ENCODE peak calls at places on chromosomes 3 and 15, in seven cellular contexts. D is renal cortical epithelial cell, U is mesendoderm, R is GM13976, G is T-helper 2 cell, I is AG09319, J is NCI-H1105 treated with DMSO at 0.1 percent for 48 hours. O is an unnamed sample.

GRCh38 chr15:80613762-80614365 is 81.2 kb upstream of the ABHD17C start:
- DNase-seq in D (no peak), U (peak), R (no peak), G (no peak), I (no peak), J (no peak), O (no peak)

GRCh38 chr3:150721285-150722130 is 17.8 kb upstream of the ERICH6 start:
- DNase-seq in D (peak), U (peak), R (peak), G (no peak), I (no peak), J (peak), O (no peak)

GRCh38 chr3:168239287-168239686 is 143.6 kb upstream of the GOLIM4 start:
- DNase-seq in D (no peak), U (no peak), R (no peak), G (no peak), I (no peak), J (no peak), O (no peak)

GRCh38 chr3:102190340-102190723 is 244.5 kb upstream of the ZPLD1 start:
- DNase-seq in D (no peak), U (no peak), R (no peak), G (no peak), I (no peak), J (no peak), O (no peak)

GRCh38 chr3:105674437-105675065 is 194.3 kb downstream of the CBLB start:
- DNase-seq in D (no peak), U (no peak), R (no peak), G (no peak), I (no peak), J (no peak), O (no peak)

GRCh38 chr3:174498638-174499037 is 360.5 kb upstream of the NAALADL2 start:
- DNase-seq in D (no peak), U (no peak), R (no peak), G (no peak), I (no peak), J (no peak), O (no peak)

GRCh38 chr15:66774001-66774814 is 72.2 kb downstream of the SMAD6 start:
- DNase-seq in D (peak), U (peak), R (peak), G (peak), I (no peak), J (peak), O (peak)

GRCh38 chr3:51637941-51638471 is 33.0 kb upstream of the TEX264 start:
- DNase-seq in D (peak), U (peak), R (peak), G (no peak), I (peak), J (no peak), O (peak)

GRCh38 chr3:120524171-120524923 is 71.8 kb upstream of the NDUFB4 start:
- DNase-seq in D (peak), U (no peak), R (no peak), G (no peak), I (peak), J (no peak), O (no peak)

GRCh38 chr15:39794970-39795369 is 12.3 kb upstream of the FSIP1 start:
- DNase-seq in D (no peak), U (no peak), R (no peak), G (no peak), I (no peak), J (no peak), O (no peak)

GRCh38 chr3:124967964-124968363 is 33.4 kb upstream of the MUC13 start:
- DNase-seq in D (no peak), U (no peak), R (no peak), G (no peak), I (no peak), J (no peak), O (no peak)

GRCh38 chr3:146217324-146217723 is 33.6 kb downstream of the PLSCR4 start:
- DNase-seq in D (no peak), U (no peak), R (no peak), G (no peak), I (no peak), J (no peak), O (no peak)

GRCh38 chr15:72864681-72865080 is 81.1 kb upstream of the ADPGK start:
- DNase-seq in D (no peak), U (no peak), R (no peak), G (no peak), I (no peak), J (no peak), O (no peak)

GRCh38 chr3:107927361-107928083 is 163.3 kb downstream of the CD47 start:
- DNase-seq in D (peak), U (peak), R (peak), G (peak), I (peak), J (peak), O (peak)

GRCh38 chr15:52651868-52652267 is 27.3 kb downstream of the ATOSA start:
- DNase-seq in D (peak), U (peak), R (no peak), G (peak), I (peak), J (peak), O (peak)

GRCh38 chr3:47319952-47320351 is 37.2 kb downstream of the KLHL18 start:
- DNase-seq in D (no peak), U (no peak), R (no peak), G (no peak), I (no peak), J (no peak), O (no peak)

GRCh38 chr15:27827336-27827735 is 271.8 kb downstream of the OCA2 start:
- DNase-seq in D (no peak), U (no peak), R (no peak), G (no peak), I (no peak), J (no peak), O (no peak)

GRCh38 chr15:78212546-78213424 is 21.6 kb downstream of the ACSBG1 start:
- DNase-seq in D (peak), U (peak), R (no peak), G (no peak), I (no peak), J (no peak), O (no peak)

GRCh38 chr15:62457100-62457499 is 292.0 kb upstream of the C2CD4B start:
- DNase-seq in D (no peak), U (no peak), R (no peak), G (no peak), I (no peak), J (no peak), O (no peak)

GRCh38 chr3:11626084-11626463 is 17.6 kb downstream of the VGLL4 start:
- DNase-seq in D (no peak), U (no peak), R (peak), G (no peak), I (no peak), J (no peak), O (no peak)

GRCh38 chr3:139630532-139630931 is 47.2 kb downstream of the NMNAT3 start:
- DNase-seq in D (no peak), U (no peak), R (no peak), G (no peak), I (no peak), J (no peak), O (no peak)

GRCh38 chr15:63060699-63061098 is 18.2 kb downstream of the TPM1 start:
- DNase-seq in D (no peak), U (no peak), R (no peak), G (no peak), I (no peak), J (no peak), O (no peak)

GRCh38 chr3:150736316-150736719 is 26.7 kb downstream of the SIAH2 start:
- DNase-seq in D (peak), U (peak), R (no peak), G (no peak), I (no peak), J (no peak), O (no peak)

GRCh38 chr15:82805994-82806406 is at the start of gene FSD2:
- DNase-seq in D (no peak), U (peak), R (peak), G (no peak), I (no peak), J (no peak), O (peak)

GRCh38 chr15:75178171-75178937 is 23.3 kb upstream of the C15orf39 start:
- DNase-seq in D (no peak), U (no peak), R (peak), G (no peak), I (no peak), J (no peak), O (no peak)

GRCh38 chr3:147589016-147589415 is 179.9 kb downstream of the ZIC1 start:
- DNase-seq in D (no peak), U (no peak), R (no peak), G (no peak), I (no peak), J (no peak), O (no peak)

GRCh38 chr3:66431494-66431893 is 69.3 kb downstream of the LRIG1 start:
- DNase-seq in D (peak), U (no peak), R (no peak), G (no peak), I (no peak), J (no peak), O (no peak)

O was measured in stimulated activated naive B cell treated with anti-CD40 and anti-IgM and Interleukin-4, amounts not matched to agents 10 μg/mL and 1 μg/mL and 100 μg/mL, for 72 hours.